ENCODE peak calls at places on chromosome 13, in six cellular contexts. R is GM23248, F is upper lobe of left lung, J is left lung, I is hepatocyte, D is OCI-LY7. G is an unnamed sample.

GRCh38 chr13:38641164-38641948 is 45.5 kb upstream of the FREM2 start:
- DNase-seq in R (peak; percentile 39), F (no peak), J (no peak), I (no peak), D (no peak), G (no peak)

GRCh38 chr13:32537580-32538233 is 888 bp downstream of the N4BP2L2 start:
- DNase-seq in R (peak; percentile 32), F (peak; percentile 36), J (peak; percentile 50), I (peak; percentile 40), D (no peak), G (peak; percentile 46)

GRCh38 chr13:100611678-100612492 is 23.3 kb upstream of the GGACT start:
- DNase-seq in R (no peak), F (no peak), J (no peak), I (no peak), D (no peak), G (no peak)

GRCh38 chr13:107210216-107211010 is 642.5 kb upstream of the ARGLU1 start:
- DNase-seq in R (peak; percentile 73), F (no peak), J (no peak), I (peak; percentile 27), D (no peak), G (peak; percentile 54)

GRCh38 chr13:94674609-94675348 is 37.6 kb downstream of the SOX21 start:
- DNase-seq in R (peak; percentile 51), F (peak; percentile 40), J (no peak), I (peak; percentile 78), D (peak; percentile 55), G (peak; percentile 66)

GRCh38 chr13:68099616-68100015 is 869.5 kb upstream of the PCDH9 start:
- DNase-seq in R (peak; percentile 0), F (no peak), J (no peak), I (peak; percentile 7), D (no peak), G (peak; percentile 77)

GRCh38 chr13:101700598-101700997 is 248.1 kb downstream of the ITGBL1 start:
- DNase-seq in R (peak; percentile 45), F (no peak), J (no peak), I (no peak), D (no peak), G (no peak)

GRCh38 chr13:24071016-24071415 is 89.5 kb upstream of the SPATA13 start:
- DNase-seq in R (no peak), F (no peak), J (no peak), I (no peak), D (no peak), G (peak; percentile 13)

GRCh38 chr13:103324641-103325040 is 258.4 kb upstream of the SLC10A2 start:
- DNase-seq in R (no peak), F (no peak), J (no peak), I (no peak), D (no peak), G (no peak)

GRCh38 chr13:70249332-70250064 is 141.2 kb upstream of the KLHL1 start:
- DNase-seq in R (no peak), F (no peak), J (no peak), I (peak; percentile 57), D (no peak), G (peak; percentile 8)

GRCh38 chr13:28849441-28849840 is 29.3 kb downstream of the MTUS2 start:
- DNase-seq in R (no peak), F (no peak), J (no peak), I (no peak), D (no peak), G (no peak)

DNA sequence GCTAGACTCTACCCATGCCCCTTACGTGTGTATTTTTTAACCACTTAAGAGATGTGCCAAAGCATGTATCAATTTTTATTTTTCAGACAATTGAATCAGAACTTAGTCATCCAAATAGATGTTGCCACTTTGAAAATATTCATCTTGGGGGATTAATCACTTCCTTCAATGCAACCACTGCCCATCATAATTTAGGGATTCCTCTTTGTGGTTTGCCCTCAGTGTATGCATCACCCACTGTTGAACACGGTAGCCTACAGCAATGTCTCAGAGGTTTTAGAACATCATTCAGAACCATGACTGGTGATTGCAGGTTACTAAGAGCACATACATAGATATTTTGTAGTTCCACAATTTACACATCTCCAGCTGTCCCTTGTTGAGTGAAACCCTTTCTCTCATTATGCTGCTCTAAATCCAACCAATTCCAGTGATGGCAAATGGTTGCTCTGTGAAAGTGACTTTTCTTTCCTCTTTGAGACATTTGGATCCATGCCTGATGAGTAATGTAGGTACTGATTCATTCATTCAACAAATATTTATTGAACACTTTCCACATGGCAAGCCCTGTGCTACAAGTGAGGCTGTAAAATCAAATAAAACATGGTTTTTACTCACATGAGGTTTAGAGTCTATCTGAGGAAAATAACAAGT is 60.6 kb upstream of the SERP2 start:
- DNase-seq in R (peak; percentile 94), F (no peak), J (no peak), I (no peak), D (no peak), G (peak; percentile 29)
- H3K4me1 ChIP-seq in R (peaks cover 31% of the 10 kb centered on the region), F (peaks cover 18% of the 10 kb centered on the region), J (peaks cover 10% of the 10 kb centered on the region), I (peaks cover 11% of the 10 kb centered on the region), D (no peaks in the 10 kb centered on the region), G (peaks cover 48% of the 10 kb centered on the region)

GRCh38 chr13:112532837-112533745 is 54.9 kb downstream of the TUBGCP3 start:
- DNase-seq in R (no peak), F (no peak), J (no peak), I (no peak), D (no peak), G (no peak)
- H3K4me1 ChIP-seq in R (no peaks in the 10 kb centered on the region), F (no peaks in the 10 kb centered on the region), J (no peaks in the 10 kb centered on the region), I (no peaks in the 10 kb centered on the region), D (no peaks in the 10 kb centered on the region), G (no peaks in the 10 kb centered on the region)

GRCh38 chr13:111555268-111555633 is 234.8 kb downstream of the TEX29 start:
- DNase-seq in R (no peak), F (no peak), J (no peak), I (no peak), D (no peak), G (no peak)
- H3K4me1 ChIP-seq in R (no peaks in the 10 kb centered on the region), F (no peaks in the 10 kb centered on the region), J (no peaks in the 10 kb centered on the region), I (no peaks in the 10 kb centered on the region), D (no peaks in the 10 kb centered on the region), G (no peaks in the 10 kb centered on the region)

GRCh38 chr13:53089951-53090350 is 61.3 kb downstream of the OLFM4 start:
- DNase-seq in R (no peak), F (no peak), J (no peak), I (no peak), D (no peak), G (no peak)
- H3K4me1 ChIP-seq in R (no peaks in the 10 kb centered on the region), F (no peaks in the 10 kb centered on the region), J (no peaks in the 10 kb centered on the region), I (no peaks in the 10 kb centered on the region), D (no peaks in the 10 kb centered on the region), G (no peaks in the 10 kb centered on the region)

DNA sequence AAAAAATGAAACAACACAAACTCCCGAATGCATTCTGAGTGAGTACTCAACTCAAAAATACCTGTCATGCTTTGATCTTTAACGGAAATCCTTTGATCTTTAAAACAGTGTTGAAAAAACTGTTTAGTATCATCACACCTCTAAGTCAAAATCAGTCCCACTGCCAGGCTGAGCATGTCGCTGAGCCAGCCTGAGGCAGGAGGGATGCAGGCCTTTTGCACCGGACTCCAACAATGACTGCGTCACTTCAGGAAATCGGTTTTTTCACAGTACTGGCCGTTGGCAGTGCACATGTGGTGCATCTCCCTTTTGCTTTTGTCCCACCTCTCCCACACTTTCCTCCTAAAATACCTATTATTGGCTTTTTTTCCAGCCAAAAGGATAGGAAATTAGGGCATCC is 78.2 kb downstream of the SHISA2 start:
- DNase-seq in R (no peak), F (no peak), J (no peak), I (no peak), D (no peak), G (peak; percentile 51)
- H3K4me1 ChIP-seq in R (no peaks in the 10 kb centered on the region), F (no peaks in the 10 kb centered on the region), J (no peaks in the 10 kb centered on the region), I (peaks cover 3% of the 10 kb centered on the region), D (no peaks in the 10 kb centered on the region), G (peaks cover 45% of the 10 kb centered on the region)

DNA sequence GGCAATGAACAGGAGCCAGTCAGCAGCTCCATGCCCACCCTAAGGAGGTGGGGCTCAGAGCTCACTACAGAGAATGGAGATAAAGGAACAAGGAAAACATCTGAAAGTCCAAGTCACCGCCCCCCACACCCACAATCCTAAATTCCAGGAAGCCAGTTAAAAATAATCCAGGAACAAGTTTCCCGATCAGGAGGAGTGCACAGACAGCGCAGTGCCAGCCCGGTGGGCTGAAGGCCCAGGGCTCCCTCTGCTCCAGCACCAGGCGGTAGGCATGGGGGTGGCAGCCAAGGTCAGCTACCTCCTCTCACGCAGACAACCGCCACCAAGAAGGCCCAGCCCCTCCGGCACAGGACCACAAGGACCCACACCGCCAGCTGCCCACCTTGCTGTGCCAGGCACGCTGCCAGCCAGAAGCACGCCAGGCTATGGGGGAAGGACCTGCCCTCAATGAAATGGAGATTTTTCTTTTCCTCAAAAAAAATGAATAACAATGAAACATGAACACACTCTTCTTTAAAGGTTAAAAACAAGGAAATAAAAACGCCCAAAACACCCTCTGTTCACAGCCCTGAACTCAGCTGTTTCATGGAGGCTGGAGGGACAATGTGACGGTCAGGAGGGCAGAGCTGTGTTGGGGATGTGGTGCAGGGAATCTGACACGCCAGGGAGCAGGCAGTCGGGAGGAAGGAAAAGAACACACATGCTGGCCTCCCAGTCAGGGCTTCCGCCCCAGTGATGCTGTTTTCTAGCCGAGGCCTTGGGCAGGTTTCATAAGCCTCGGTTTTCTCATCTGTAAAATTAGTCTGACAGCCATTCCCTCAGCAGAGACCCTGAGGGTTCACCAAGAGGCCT is 11.0 kb downstream of the STK24 start:
- DNase-seq in R (peak; percentile 52), F (no peak), J (no peak), I (no peak), D (peak; percentile 19), G (no peak)
- H3K4me1 ChIP-seq in R (peaks cover 37% of the 10 kb centered on the region), F (peaks cover 56% of the 10 kb centered on the region), J (peaks cover 85% of the 10 kb centered on the region), I (peaks cover 29% of the 10 kb centered on the region), D (peaks cover 87% of the 10 kb centered on the region), G (no peaks in the 10 kb centered on the region)

DNA sequence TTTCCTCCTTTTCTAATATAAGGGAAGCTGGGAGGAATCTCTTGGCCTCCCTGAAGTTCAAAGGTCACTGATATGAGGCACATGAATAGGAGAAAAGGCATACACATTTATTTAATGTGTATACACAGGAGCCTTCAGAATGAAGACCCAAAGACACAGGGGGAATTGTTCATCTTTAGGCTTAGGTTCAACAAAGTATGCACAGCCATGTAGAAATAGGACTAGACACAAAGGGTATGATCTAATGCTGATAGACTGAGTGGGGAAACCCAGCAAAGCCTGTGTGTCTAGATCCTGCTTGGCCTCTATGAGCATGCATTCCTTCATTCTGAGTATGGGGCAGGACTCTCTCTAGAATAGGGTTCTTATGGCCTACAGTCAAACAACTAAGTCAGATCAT is 177.1 kb upstream of the RFC3 start:
- DNase-seq in R (peak; percentile 45), F (no peak), J (no peak), I (no peak), D (no peak), G (no peak)
- H3K4me1 ChIP-seq in R (peaks cover 84% of the 10 kb centered on the region), F (peaks cover 27% of the 10 kb centered on the region), J (peaks cover 14% of the 10 kb centered on the region), I (peaks cover 32% of the 10 kb centered on the region), D (peaks cover 17% of the 10 kb centered on the region), G (peaks cover 4% of the 10 kb centered on the region)

GRCh38 chr13:113452942-113453901 is at the start of gene ADPRHL1:
- DNase-seq in R (peak; percentile 49), F (no peak), J (no peak), I (no peak), D (no peak), G (no peak)
- H3K4me1 ChIP-seq in R (peaks cover 13% of the 10 kb centered on the region), F (peaks cover 8% of the 10 kb centered on the region), J (no peaks in the 10 kb centered on the region), I (no peaks in the 10 kb centered on the region), D (peaks cover 13% of the 10 kb centered on the region), G (no peaks in the 10 kb centered on the region)

DNA sequence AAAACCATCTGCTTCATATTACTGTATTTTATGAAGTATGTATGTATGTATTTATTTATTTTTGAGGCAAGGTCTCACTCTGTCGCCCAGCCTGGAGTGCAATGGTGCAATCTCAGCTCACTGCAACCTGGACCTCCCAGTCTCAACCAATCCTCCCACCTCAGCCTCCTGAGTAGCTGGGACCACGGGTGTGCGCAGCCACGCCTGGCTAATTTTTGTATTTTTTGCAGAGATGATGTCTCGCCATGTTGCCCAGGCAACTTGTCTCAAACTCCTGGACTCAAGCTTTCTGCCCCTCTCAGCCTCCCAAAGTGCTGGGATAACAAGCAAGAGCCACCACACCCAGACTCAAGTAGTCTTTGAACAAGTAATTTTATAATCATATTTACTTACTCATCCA is 5.5 kb downstream of the KATNAL1 start:
- DNase-seq in R (peak; percentile 42), F (no peak), J (no peak), I (no peak), D (no peak), G (no peak)
- H3K4me1 ChIP-seq in R (peaks cover 74% of the 10 kb centered on the region), F (peaks cover 8% of the 10 kb centered on the region), J (peaks cover 14% of the 10 kb centered on the region), I (no peaks in the 10 kb centered on the region), D (peaks cover 55% of the 10 kb centered on the region), G (no peaks in the 10 kb centered on the region)

G was measured in SJCRH30.